ENCODE peak calls at places on chromosomes 11 and 22, in seven cellular contexts. C is neuronal stem cell; A is left ventricle myocardium inferior; I is effector memory CD4-positive, alpha-beta T cell; U is WERI-Rb-1; Q is CD8-positive, alpha-beta memory T cell; G is A549. T is an unnamed sample. For H3K9me3, the result is how much of the 10 kb centered on the place peaks cover.

GRCh38 chr11:35017528-35018342 is 101.3 kb downstream of the PDHX start:
- DNase-seq in G (no peak), C (no peak), Q (no peak), I (no peak), U (no peak), A (no peak), T (no peak)

GRCh38 chr11:24767411-24767810 is 270.6 kb downstream of the LUZP2 start:
- DNase-seq in G (no peak), U (no peak), I (no peak), C (no peak), A (no peak), Q (no peak), T (no peak)

GRCh38 chr11:32081129-32081641 is 9.7 kb upstream of the RCN1 start:
- DNase-seq in C (no peak), I (no peak), A (peak), Q (no peak), U (peak), G (peak), T (no peak)

GRCh38 chr11:57330029-57330428 is 5.3 kb upstream of the TNKS1BP1 start:
- DNase-seq in G (no peak), U (no peak), C (no peak), Q (no peak), I (no peak), A (no peak), T (no peak)

GRCh38 chr22:21570398-21570797 is 2.9 kb downstream of the UBE2L3 start:
- DNase-seq in Q (no peak), G (no peak), A (no peak), I (no peak), C (no peak), U (no peak), T (no peak)

GRCh38 chr11:102451693-102452460 is 688 bp downstream of the TMEM123 start:
- DNase-seq in U (peak), A (peak), G (peak), I (peak), C (peak), Q (peak), T (peak)

GRCh38 chr22:36014539-36015072 is 14.0 kb downstream of the RBFOX2 start:
- DNase-seq in C (no peak), A (no peak), U (no peak), G (no peak), Q (no peak), I (no peak), T (no peak)

GRCh38 chr11:31645747-31646146 is 136.2 kb downstream of the ELP4 start:
- DNase-seq in A (no peak), Q (no peak), I (no peak), U (no peak), G (peak), C (no peak), T (no peak)

GRCh38 chr11:11977206-11977938 is 31.1 kb downstream of the DKK3 start:
- DNase-seq in G (peak), I (no peak), Q (no peak), C (no peak), A (peak), U (no peak), T (no peak)

GRCh38 chr11:67347964-67348749 is 5.2 kb downstream of the POLD4 start:
- DNase-seq in A (no peak), U (no peak), I (no peak), C (no peak), Q (no peak), G (peak), T (no peak)

GRCh38 chr11:96207459-96208449 is 135.2 kb downstream of the MAML2 start:
- DNase-seq in A (no peak), U (no peak), Q (no peak), C (no peak), I (no peak), G (no peak), T (no peak)

GRCh38 chr11:126339866-126340434 is 15.5 kb upstream of the ST3GAL4 start:
- DNase-seq in Q (no peak), U (no peak), G (peak), C (no peak), I (no peak), A (peak), T (no peak)

GRCh38 chr11:12163181-12163841 is 52.9 kb downstream of the MICAL2 start:
- DNase-seq in U (no peak), G (peak), Q (no peak), A (peak), C (no peak), I (no peak), T (no peak)

GRCh38 chr11:44927174-44927661 is 23.5 kb downstream of the TP53I11 start:
- DNase-seq in Q (peak), G (peak), U (peak), I (peak), A (peak), C (peak), T (peak)

GRCh38 chr11:128555606-128556005 is 31.8 kb downstream of the ETS1 start:
- DNase-seq in G (peak), Q (no peak), C (no peak), U (peak), A (no peak), I (no peak), T (no peak)

GRCh38 chr11:66975403-66976047 is 421 bp downstream of the C11orf86 start:
- DNase-seq in Q (no peak), C (no peak), I (no peak), G (no peak), A (no peak), U (no peak), T (no peak)

GRCh38 chr11:121241300-121242176 is 51.0 kb upstream of the SC5D start:
- DNase-seq in I (no peak), Q (no peak), C (no peak), G (no peak), U (no peak), A (no peak), T (no peak)

GRCh38 chr22:38766076-38766777 is 10.4 kb upstream of the SUN2 start:
- DNase-seq in I (peak), Q (peak), C (no peak), A (peak), G (peak), U (peak), T (peak)

GRCh38 chr11:45568031-45568430 is 97.4 kb downstream of the CHST1 start:
- DNase-seq in A (no peak), C (no peak), I (no peak), U (no peak), Q (no peak), G (no peak), T (no peak)

GRCh38 chr11:66768818-66769217 is 39.8 kb upstream of the SPTBN2 start:
- DNase-seq in U (no peak), G (no peak), Q (no peak), A (no peak), I (no peak), C (no peak), T (no peak)

GRCh38 chr11:3709977-3710376 is 38.8 kb upstream of the CHRNA10 start:
- DNase-seq in U (no peak), A (no peak), I (no peak), G (no peak), C (no peak), Q (no peak), T (no peak)

GRCh38 chr11:118791961-118792578 is 1.1 kb upstream of the DDX6 start:
- DNase-seq in A (no peak), I (peak), Q (peak), U (peak), G (peak), C (peak), T (peak)

GRCh38 chr11:34819740-34820482 is 96.3 kb downstream of the APIP start:
- DNase-seq in G (no peak), A (no peak), C (no peak), I (no peak), Q (no peak), U (no peak), T (no peak)

GRCh38 chr22:32421484-32421883 is 9.4 kb upstream of the RTCB start:
- DNase-seq in U (no peak), G (no peak), C (no peak), I (no peak), Q (no peak), A (no peak), T (no peak)

GRCh38 chr22:39520874-39521857 is 804 bp downstream of the ATF4 start:
- DNase-seq in U (peak), I (peak), G (peak), A (peak), C (no peak), Q (peak), T (peak)

GRCh38 chr11:119611027-119611426 is 118.0 kb downstream of the NECTIN1 start:
- DNase-seq in G (no peak), C (no peak), I (no peak), Q (no peak), U (no peak), A (no peak), T (no peak)

GRCh38 chr11:130645164-130645859 is 196.9 kb downstream of the ADAMTS15 start:
- DNase-seq in A (no peak), Q (no peak), U (no peak), C (no peak), I (no peak), G (no peak), T (no peak)

GRCh38 chr11:19642185-19642591 is 70.4 kb upstream of the NAV2 start:
- DNase-seq in I (no peak), C (no peak), Q (no peak), A (peak), U (no peak), G (no peak), T (no peak)

GRCh38 chr11:128476031-128476430 is 111.3 kb downstream of the ETS1 start:
- DNase-seq in I (no peak), Q (no peak), C (no peak), G (no peak), A (no peak), U (no peak), T (no peak)

GRCh38 chr11:31106963-31107576 is 262.5 kb downstream of the DCDC1 start:
- DNase-seq in G (peak), U (peak), C (peak), I (no peak), A (peak), Q (peak), T (peak)

GRCh38 chr11:119322360-119322739 is 5.4 kb upstream of the MCAM start:
- DNase-seq in U (no peak), C (no peak), G (no peak), I (no peak), Q (no peak), A (no peak), T (no peak)

GRCh38 chr11:61054927-61055562 is 47.2 kb upstream of the CD5 start:
- DNase-seq in I (no peak), G (no peak), U (no peak), Q (no peak), C (no peak), A (no peak), T (no peak)

GRCh38 chr11:134164490-134165370 is 59.0 kb downstream of the NCAPD3 start:
- DNase-seq in G (peak), C (peak), U (no peak), I (no peak), Q (no peak), A (no peak), T (no peak)
- H3K9me3 ChIP-seq in G (half or more), C (under half), U (under half), I (under half), Q (under half), A (under half), T (under half)

GRCh38 chr22:50420015-50420414 is 54.8 kb downstream of the SBF1 start:
- DNase-seq in U (no peak), Q (no peak), I (no peak), G (no peak), A (no peak), C (no peak), T (no peak)

GRCh38 chr22:50420581-50420980 is 54.3 kb downstream of the SBF1 start:
- DNase-seq in C (no peak), A (no peak), I (no peak), U (no peak), Q (no peak), G (no peak), T (no peak)

GRCh38 chr22:50417544-50417943 is 57.3 kb downstream of the SBF1 start:
- DNase-seq in I (no peak), A (no peak), C (no peak), Q (no peak), G (no peak), U (no peak), T (no peak)

GRCh38 chr22:50418624-50419023 is 56.2 kb downstream of the SBF1 start:
- DNase-seq in A (no peak), G (no peak), I (no peak), Q (no peak), U (no peak), C (no peak), T (no peak)

DNA sequence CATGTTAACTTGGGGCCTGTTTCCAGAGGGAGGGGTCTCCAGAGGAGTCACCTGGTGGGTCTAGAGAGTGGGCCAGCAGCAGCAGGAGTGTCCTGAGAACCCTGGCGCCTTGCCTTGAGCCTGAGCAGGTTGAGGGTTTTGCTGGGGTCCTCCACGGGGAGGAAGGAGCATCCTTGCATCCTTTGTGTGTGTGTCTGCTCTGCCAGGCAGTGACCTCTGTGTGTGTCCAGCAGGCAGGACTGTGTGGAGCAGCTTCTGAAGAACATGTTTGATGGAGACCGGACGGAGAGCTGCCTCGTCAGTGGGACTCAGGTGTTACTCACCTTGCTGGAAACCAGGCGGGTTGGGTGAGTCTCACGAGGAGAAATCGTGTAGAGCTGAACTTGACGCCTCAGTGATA is 55.7 kb downstream of the SBF1 start:
- DNase-seq in Q (no peak), G (no peak), I (no peak), A (no peak), U (no peak), C (no peak), T (no peak)
- H3K9me3 ChIP-seq in Q (under half), G (under half), I (under half), A (under half), U (under half), C (under half), T (under half)

GRCh38 chr11:87879118-87879517 is 296.1 kb downstream of the RAB38 start:
- DNase-seq in G (no peak), A (no peak), U (no peak), I (no peak), Q (no peak), C (no peak), T (no peak)
- H3K9me3 ChIP-seq in G (under half), A (under half), U (under half), I (under half), Q (under half), C (under half), T (under half)

GRCh38 chr11:71206186-71206585 is 46.2 kb downstream of the SHANK2 start:
- DNase-seq in A (no peak), G (no peak), I (no peak), C (peak), U (no peak), Q (no peak), T (no peak)
- H3K9me3 ChIP-seq in A (under half), G (under half), I (under half), C (under half), U (under half), Q (under half), T (under half)

DNA sequence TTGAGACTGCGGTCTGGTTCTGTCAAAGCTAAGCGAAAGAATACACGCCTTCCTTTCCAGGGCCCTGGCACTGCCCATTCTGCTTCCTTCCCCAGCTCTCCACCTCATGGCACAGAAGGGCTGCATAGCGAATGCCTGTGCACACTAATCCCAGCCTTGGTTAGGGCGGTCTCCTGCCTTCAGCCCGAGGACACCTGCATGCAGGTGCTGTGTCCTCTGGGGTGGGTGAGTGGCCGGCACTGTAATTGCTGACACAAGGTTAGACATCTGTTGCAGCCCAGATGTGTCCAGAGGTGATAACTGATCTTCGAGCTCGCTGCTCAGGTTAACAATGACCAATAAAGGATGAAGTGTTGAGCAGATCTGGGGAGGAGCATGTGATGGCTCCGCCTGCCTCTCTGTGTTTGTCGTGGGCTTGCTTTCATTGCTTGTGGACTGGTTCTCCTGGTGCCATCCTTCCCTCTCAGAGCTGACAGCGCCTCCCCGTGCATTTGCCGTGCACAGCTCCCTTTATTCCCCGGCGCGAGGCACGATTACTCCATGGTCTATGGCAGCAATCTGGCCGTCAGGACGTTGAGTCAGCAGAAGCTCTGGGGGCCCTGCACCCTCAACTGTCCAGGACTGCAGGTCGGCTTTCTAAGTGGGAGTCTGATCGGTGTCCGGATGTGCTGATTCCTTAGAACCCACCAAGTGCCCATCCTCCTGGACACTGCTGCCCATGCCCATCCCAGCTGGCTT is 1088.2 kb downstream of the BRD1 start:
- DNase-seq in U (no peak), Q (no peak), A (no peak), G (no peak), C (no peak), I (no peak), T (no peak)
- H3K9me3 ChIP-seq in U (under half), Q (under half), A (under half), G (under half), C (under half), I (under half), T (under half)

DNA sequence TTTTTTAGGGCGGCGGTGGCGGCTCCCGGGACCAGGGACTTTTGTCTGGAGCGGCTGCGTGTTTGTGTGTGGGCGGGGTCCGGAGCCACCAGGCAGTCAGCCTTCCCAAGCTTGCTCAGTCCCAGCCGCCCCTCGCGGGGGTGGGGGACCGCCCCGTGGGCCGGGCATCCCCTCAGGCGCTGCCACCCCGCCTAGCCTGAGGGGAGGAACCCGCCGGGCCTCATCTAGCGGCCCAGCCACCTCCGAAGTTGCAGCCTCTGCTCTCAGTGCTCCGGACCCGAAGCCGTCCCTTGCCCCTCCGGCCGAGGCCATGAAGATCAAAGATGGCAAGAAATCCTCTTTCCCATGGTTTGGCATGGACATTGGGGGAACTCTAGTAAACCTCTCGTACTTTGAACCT is 235.2 kb downstream of the OR4C45 start:
- DNase-seq in I (no peak), U (no peak), C (no peak), A (no peak), Q (no peak), G (no peak), T (no peak)
- H3K9me3 ChIP-seq in I (under half), U (under half), C (under half), A (under half), Q (under half), G (under half), T (under half)

GRCh38 chr22:25658641-25659040 is 83.3 kb upstream of the MYO18B start:
- DNase-seq in A (no peak), I (no peak), U (no peak), C (no peak), G (no peak), Q (no peak), T (no peak)

GRCh38 chr22:25659413-25659812 is 82.6 kb upstream of the MYO18B start:
- DNase-seq in A (no peak), C (no peak), I (no peak), G (no peak), U (no peak), Q (no peak), T (no peak)

GRCh38 chr22:25656724-25657123 is 85.3 kb upstream of the MYO18B start:
- DNase-seq in Q (no peak), I (no peak), G (no peak), C (no peak), A (no peak), U (no peak), T (no peak)

GRCh38 chr22:25651332-25651731 is 86.9 kb downstream of the GRK3 start:
- DNase-seq in U (no peak), C (no peak), Q (no peak), A (no peak), G (no peak), I (no peak), T (no peak)

GRCh38 chr22:25655536-25655935 is 86.5 kb upstream of the MYO18B start:
- DNase-seq in U (no peak), A (no peak), G (no peak), C (no peak), I (no peak), Q (no peak), T (no peak)
- H3K9me3 ChIP-seq in U (under half), A (under half), G (under half), C (under half), I (under half), Q (under half), T (under half)

DNA sequence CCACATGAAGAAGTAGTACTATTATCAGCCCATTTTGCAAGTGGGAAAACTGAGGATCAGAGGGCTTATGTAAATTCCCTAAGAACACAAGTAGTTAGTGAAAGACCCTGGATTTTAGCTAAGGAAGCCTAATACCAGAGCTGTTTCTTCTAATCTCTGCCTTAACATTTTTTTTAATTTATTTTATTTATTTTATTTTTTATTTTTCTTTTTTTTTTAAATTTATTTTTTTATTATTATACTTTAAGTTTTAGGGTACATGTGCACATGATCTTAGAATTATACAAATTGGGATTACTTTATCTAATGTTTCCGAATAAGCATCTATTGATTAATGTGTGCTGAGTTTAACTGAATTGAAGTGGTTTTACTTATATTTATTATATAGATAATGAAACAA is 1015.3 kb downstream of the LRRC4C start:
- DNase-seq in U (no peak), G (no peak), A (no peak), Q (no peak), I (no peak), C (no peak), T (no peak)
- H3K9me3 ChIP-seq in U (under half), G (under half), A (under half), Q (under half), I (under half), C (under half), T (under half)

T was measured in T-helper 17 cell.